ENCODE peak calls at places on chromosome 9, in eight cellular contexts. V is gastrocnemius medialis, O is IMR-90, W is esophagus squamous epithelium, B is suprapubic skin, G is body of pancreas, S is A549, U is tibial nerve. K is an unnamed sample.

GRCh38 chr9:138022121-138022741 is 144.6 kb downstream of the CACNA1B start:
- DNase-seq in G (peak; percentile 70), B (no peak), U (no peak), V (no peak), S (peak; percentile 34), W (no peak), O (no peak), K (peak; percentile 45)

GRCh38 chr9:86072393-86073016 is 26.9 kb downstream of the GOLM1 start:
- DNase-seq in V (no peak), B (no peak), G (no peak), W (no peak), U (no peak), S (no peak), O (peak; percentile 58), K (no peak)

GRCh38 chr9:125409637-125410521 is 148.3 kb downstream of the GAPVD1 start:
- DNase-seq in O (peak; percentile 53), G (no peak), B (no peak), S (peak; percentile 81), V (no peak), W (no peak), U (no peak), K (no peak)

GRCh38 chr9:78213696-78214095 is 22.2 kb upstream of the CEP78 start:
- DNase-seq in G (no peak), O (no peak), V (no peak), U (no peak), W (no peak), B (no peak), S (no peak), K (no peak)

GRCh38 chr9:38619556-38620447 is 594 bp downstream of the ANKRD18A start:
- DNase-seq in S (no peak), O (no peak), U (no peak), G (peak; percentile 52), W (no peak), V (no peak), B (no peak), K (peak; percentile 61)

GRCh38 chr9:2623046-2623865 is 1.7 kb downstream of the VLDLR start:
- DNase-seq in V (peak; percentile 83), O (peak; percentile 59), W (no peak), B (peak; percentile 80), S (peak; percentile 71), U (no peak), G (peak; percentile 83), K (peak; percentile 45)

GRCh38 chr9:137435980-137436760 is 5.0 kb downstream of the ENTPD8 start:
- DNase-seq in G (peak; percentile 98), W (no peak), S (peak; percentile 96), B (no peak), U (no peak), V (no peak), O (peak; percentile 76), K (no peak)

GRCh38 chr9:131049829-131050715 is 41.1 kb downstream of the LAMC3 start:
- DNase-seq in B (no peak), U (no peak), O (no peak), V (no peak), G (no peak), W (no peak), S (no peak), K (no peak)

GRCh38 chr9:91781906-91782305 is 168.1 kb downstream of the ROR2 start:
- DNase-seq in O (no peak), V (no peak), U (no peak), B (no peak), G (no peak), W (no peak), S (no peak), K (no peak)

GRCh38 chr9:86487222-86487841 is 133.1 kb upstream of the TUT7 start:
- DNase-seq in W (no peak), G (no peak), S (peak; percentile 44), O (peak; percentile 76), B (no peak), V (no peak), U (no peak), K (no peak)

GRCh38 chr9:16720386-16720785 is 150.1 kb downstream of the BNC2 start:
- DNase-seq in O (no peak), V (no peak), W (no peak), B (no peak), U (no peak), S (no peak), G (no peak), K (no peak)

GRCh38 chr9:4506490-4506889 is 16.2 kb downstream of the SLC1A1 start:
- DNase-seq in B (no peak), G (no peak), V (no peak), U (no peak), W (no peak), O (no peak), S (no peak), K (no peak)

GRCh38 chr9:134660407-134660806 is 18.8 kb downstream of the COL5A1 start:
- DNase-seq in B (no peak), O (no peak), U (no peak), G (no peak), S (no peak), V (no peak), W (no peak), K (no peak)

GRCh38 chr9:91166796-91167366 is 194.8 kb downstream of the AUH start:
- DNase-seq in S (no peak), V (no peak), G (no peak), U (no peak), B (peak; percentile 43), W (no peak), O (peak; percentile 75), K (no peak)

GRCh38 chr9:127698386-127698785 is 8.4 kb upstream of the CFAP157 start:
- DNase-seq in B (no peak), V (no peak), O (no peak), W (no peak), U (no peak), G (no peak), S (no peak), K (no peak)
- H3K27ac ChIP-seq in B (no peak overlapping the region), V (peak overlapping the region; percentile 96), O (no peak overlapping the region), W (peak overlapping the region; percentile 86), U (no peak overlapping the region), G (peak overlapping the region; percentile 89), S (no peak overlapping the region), K (no peak overlapping the region)

GRCh38 chr9:14314929-14315753 is 1.2 kb upstream of the NFIB start:
- DNase-seq in S (peak; percentile 70), B (peak; percentile 96), U (peak; percentile 87), G (peak; percentile 97), W (no peak), V (peak; percentile 91), O (peak; percentile 34), K (peak; percentile 94)
- TF ChIP-seq POLR2A in S (peak; percentile 19), B (no peak), U (peak; percentile 48), G (peak; percentile 27), W (peak; percentile 77), V (peak; percentile 88), O (no peak), K (peak; percentile 52)

GRCh38 chr9:129633207-129633606 is 7.2 kb downstream of the NTMT1 start:
- DNase-seq in O (no peak), B (no peak), W (no peak), V (no peak), S (no peak), G (no peak), U (no peak), K (no peak)
- H3K27ac ChIP-seq in O (no peak overlapping the region), B (no peak overlapping the region), W (no peak overlapping the region), V (no peak overlapping the region), S (no peak overlapping the region), G (no peak overlapping the region), U (no peak overlapping the region), K (no peak overlapping the region)

GRCh38 chr9:74948897-74949296 is 3.8 kb downstream of the C9orf40 start:
- DNase-seq in B (no peak), G (no peak), W (no peak), U (no peak), V (no peak), O (no peak), S (no peak), K (no peak)
- TF ChIP-seq POLR2A in B (no peak), G (no peak), W (no peak), U (no peak), V (no peak), O (no peak), S (no peak), K (no peak)

DNA sequence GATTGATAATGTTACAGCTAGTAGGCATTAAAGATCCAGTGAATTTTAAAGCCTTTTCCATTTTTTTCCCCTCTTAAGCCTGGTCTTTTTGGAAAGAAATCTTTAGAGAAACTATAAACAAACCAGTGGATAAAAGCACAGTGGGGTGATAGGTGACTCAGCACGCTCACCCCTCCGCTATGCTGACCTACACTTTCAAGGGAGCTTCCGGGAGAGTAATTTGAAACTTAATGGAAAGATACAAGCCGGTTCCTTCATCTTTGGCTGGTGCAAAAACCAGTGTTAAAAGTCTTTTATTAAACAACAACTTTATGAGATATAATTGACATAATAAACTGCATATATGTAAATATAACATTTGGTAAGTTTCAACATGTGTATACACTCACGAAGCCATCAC is 27.0 kb upstream of the ALDOB start:
- DNase-seq in U (no peak), W (no peak), V (no peak), G (no peak), O (peak; percentile 89), B (no peak), S (no peak), K (no peak)
- H3K27ac ChIP-seq in U (no peak overlapping the region), W (no peak overlapping the region), V (no peak overlapping the region), G (no peak overlapping the region), O (no peak overlapping the region), B (no peak overlapping the region), S (no peak overlapping the region), K (no peak overlapping the region)

DNA sequence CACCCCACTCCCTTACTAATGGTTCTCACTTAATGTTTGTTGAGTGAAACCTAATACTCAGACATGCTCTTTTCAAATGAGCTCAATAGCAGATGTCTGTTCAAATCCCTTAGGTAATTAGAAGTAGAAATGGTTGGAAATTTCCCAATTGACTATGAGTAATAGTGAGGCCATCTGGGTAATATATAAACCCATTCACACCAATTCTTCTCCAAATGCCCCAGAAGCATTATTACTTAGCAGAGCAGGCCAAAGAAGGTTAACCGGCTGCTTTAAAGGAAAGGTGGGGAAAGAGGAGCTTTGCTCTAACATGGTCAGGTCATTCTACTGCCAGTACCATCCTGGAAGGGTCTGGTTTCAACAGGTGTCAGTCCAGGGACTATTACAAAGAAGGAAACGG is 119.5 kb upstream of the MTAP start:
- DNase-seq in V (no peak), O (peak; percentile 49), S (no peak), G (no peak), B (no peak), W (no peak), U (no peak), K (no peak)
- TF ChIP-seq POLR2A in V (no peak), O (no peak), S (no peak), G (no peak), B (no peak), W (no peak), U (no peak), K (no peak)